ENCODE peak calls at places on chromosomes 4 and X, in nine cellular contexts. One of them, this sample, is unnamed.
A peak's percentile ranks its signal among the peaks of the same experiment; 100 is the strongest.

GRCh38 chr4:146763560-146763959 is 124.9 kb downstream of the POU4F2 start:
- DNase-seq in heart right ventricle: no peak
- DNase-seq in GM12865: no peak
- DNase-seq in DMS79 treated with DMSO at 0.1 percent for 48 hours: no peak
- DNase-seq in hippocampal formation: no peak
- DNase-seq in natural killer cell treated with Interleukin-12 subunit alpha and Interleukin-12 subunit beta and Interleukin-15 and Interleukin-18, amount 100 ng/mL, for 72 hours: no peak
- DNase-seq in dermis microvascular lymphatic vessel endothelial cell: no peak
- DNase-seq in right cardiac atrium: no peak
- DNase-seq in suprapubic skin: no peak
- DNase-seq in this sample: no peak

GRCh38 chr4:128285085-128286023 is 2.3 kb downstream of the PGRMC2 start:
- DNase-seq in heart right ventricle: no peak
- DNase-seq in GM12865: no peak
- DNase-seq in DMS79 treated with DMSO at 0.1 percent for 48 hours: no peak
- DNase-seq in hippocampal formation: no peak
- DNase-seq in natural killer cell treated with Interleukin-12 subunit alpha and Interleukin-12 subunit beta and Interleukin-15 and Interleukin-18, amount 100 ng/mL, for 72 hours: no peak
- DNase-seq in dermis microvascular lymphatic vessel endothelial cell: no peak
- DNase-seq in right cardiac atrium: no peak
- DNase-seq in suprapubic skin: no peak
- DNase-seq in this sample: no peak

GRCh38 chrX:135411893-135412292 is 9.9 kb upstream of the SMIM10L2A start:
- DNase-seq in heart right ventricle: no peak
- DNase-seq in GM12865: no peak
- DNase-seq in DMS79 treated with DMSO at 0.1 percent for 48 hours: no peak
- DNase-seq in hippocampal formation: no peak
- DNase-seq in natural killer cell treated with Interleukin-12 subunit alpha and Interleukin-12 subunit beta and Interleukin-15 and Interleukin-18, amount 100 ng/mL, for 72 hours: no peak
- DNase-seq in dermis microvascular lymphatic vessel endothelial cell: no peak
- DNase-seq in right cardiac atrium: no peak
- DNase-seq in suprapubic skin: no peak
- DNase-seq in this sample: no peak

GRCh38 chrX:71579136-71579989 is 1.1 kb downstream of the GCNA start:
- DNase-seq in heart right ventricle: no peak
- DNase-seq in GM12865: no peak
- DNase-seq in DMS79 treated with DMSO at 0.1 percent for 48 hours: no peak
- DNase-seq in hippocampal formation: no peak
- DNase-seq in natural killer cell treated with Interleukin-12 subunit alpha and Interleukin-12 subunit beta and Interleukin-15 and Interleukin-18, amount 100 ng/mL, for 72 hours: no peak
- DNase-seq in dermis microvascular lymphatic vessel endothelial cell: no peak
- DNase-seq in right cardiac atrium: no peak
- DNase-seq in suprapubic skin: no peak
- DNase-seq in this sample: no peak

GRCh38 chr4:632926-633325 is 7.6 kb downstream of the PDE6B start:
- DNase-seq in heart right ventricle: no peak
- DNase-seq in GM12865: no peak
- DNase-seq in DMS79 treated with DMSO at 0.1 percent for 48 hours: no peak
- DNase-seq in hippocampal formation: no peak
- DNase-seq in natural killer cell treated with Interleukin-12 subunit alpha and Interleukin-12 subunit beta and Interleukin-15 and Interleukin-18, amount 100 ng/mL, for 72 hours: no peak
- DNase-seq in dermis microvascular lymphatic vessel endothelial cell: no peak
- DNase-seq in right cardiac atrium: no peak
- DNase-seq in suprapubic skin: peak; percentile 35
- DNase-seq in this sample: no peak

GRCh38 chrX:22203186-22203585 is 69.5 kb upstream of the CBLL2 start:
- DNase-seq in heart right ventricle: no peak
- DNase-seq in GM12865: no peak
- DNase-seq in DMS79 treated with DMSO at 0.1 percent for 48 hours: no peak
- DNase-seq in hippocampal formation: no peak
- DNase-seq in natural killer cell treated with Interleukin-12 subunit alpha and Interleukin-12 subunit beta and Interleukin-15 and Interleukin-18, amount 100 ng/mL, for 72 hours: no peak
- DNase-seq in dermis microvascular lymphatic vessel endothelial cell: no peak
- DNase-seq in right cardiac atrium: no peak
- DNase-seq in suprapubic skin: no peak
- DNase-seq in this sample: no peak

GRCh38 chr4:54897590-54897989 is 227.8 kb downstream of the KDR start:
- DNase-seq in heart right ventricle: no peak
- DNase-seq in GM12865: no peak
- DNase-seq in DMS79 treated with DMSO at 0.1 percent for 48 hours: no peak
- DNase-seq in hippocampal formation: no peak
- DNase-seq in natural killer cell treated with Interleukin-12 subunit alpha and Interleukin-12 subunit beta and Interleukin-15 and Interleukin-18, amount 100 ng/mL, for 72 hours: no peak
- DNase-seq in dermis microvascular lymphatic vessel endothelial cell: no peak
- DNase-seq in right cardiac atrium: no peak
- DNase-seq in suprapubic skin: no peak
- DNase-seq in this sample: no peak

GRCh38 chrX:114774691-114775090 is 190.8 kb downstream of the HTR2C start:
- DNase-seq in heart right ventricle: no peak
- DNase-seq in GM12865: no peak
- DNase-seq in DMS79 treated with DMSO at 0.1 percent for 48 hours: no peak
- DNase-seq in hippocampal formation: no peak
- DNase-seq in natural killer cell treated with Interleukin-12 subunit alpha and Interleukin-12 subunit beta and Interleukin-15 and Interleukin-18, amount 100 ng/mL, for 72 hours: no peak
- DNase-seq in dermis microvascular lymphatic vessel endothelial cell: no peak
- DNase-seq in right cardiac atrium: no peak
- DNase-seq in suprapubic skin: no peak
- DNase-seq in this sample: no peak

GRCh38 chrX:38278682-38279081 is 48.6 kb downstream of the RPGR start:
- DNase-seq in heart right ventricle: no peak
- DNase-seq in GM12865: no peak
- DNase-seq in DMS79 treated with DMSO at 0.1 percent for 48 hours: no peak
- DNase-seq in hippocampal formation: no peak
- DNase-seq in natural killer cell treated with Interleukin-12 subunit alpha and Interleukin-12 subunit beta and Interleukin-15 and Interleukin-18, amount 100 ng/mL, for 72 hours: no peak
- DNase-seq in dermis microvascular lymphatic vessel endothelial cell: no peak
- DNase-seq in right cardiac atrium: no peak
- DNase-seq in suprapubic skin: no peak
- DNase-seq in this sample: no peak

GRCh38 chr4:40702800-40703151 is 47.0 kb upstream of the NSUN7 start:
- DNase-seq in heart right ventricle: no peak
- DNase-seq in GM12865: peak; percentile 21
- DNase-seq in DMS79 treated with DMSO at 0.1 percent for 48 hours: no peak
- DNase-seq in hippocampal formation: no peak
- DNase-seq in natural killer cell treated with Interleukin-12 subunit alpha and Interleukin-12 subunit beta and Interleukin-15 and Interleukin-18, amount 100 ng/mL, for 72 hours: no peak
- DNase-seq in dermis microvascular lymphatic vessel endothelial cell: no peak
- DNase-seq in right cardiac atrium: no peak
- DNase-seq in suprapubic skin: no peak
- DNase-seq in this sample: no peak

GRCh38 chrX:6021316-6022091 is 207.2 kb downstream of the NLGN4X start:
- DNase-seq in heart right ventricle: no peak
- DNase-seq in GM12865: peak; percentile 37
- DNase-seq in DMS79 treated with DMSO at 0.1 percent for 48 hours: peak; percentile 2
- DNase-seq in hippocampal formation: no peak
- DNase-seq in natural killer cell treated with Interleukin-12 subunit alpha and Interleukin-12 subunit beta and Interleukin-15 and Interleukin-18, amount 100 ng/mL, for 72 hours: no peak
- DNase-seq in dermis microvascular lymphatic vessel endothelial cell: peak; percentile 1
- DNase-seq in right cardiac atrium: no peak
- DNase-seq in suprapubic skin: no peak
- DNase-seq in this sample: peak; percentile 8

This sample was measured in NCI-H187 treated with DMSO at 0.1 percent for 48 hours.